ENCODE peak calls at places on chromosomes 3 and 15, in six cellular contexts. N is A549, P is uterus, S is IMR-90, W is HCT116, L is MM.1S. X is an unnamed sample. For H3K4me1, the result is how much of the 10 kb centered on the place peaks cover.

GRCh38 chr15:29278436-29279099 is 8.9 kb upstream of the NSMCE3 start:
- DNase-seq in W (peak), L (no peak), N (no peak), P (no peak), S (peak), X (no peak)

GRCh38 chr3:33141006-33141405 is 27.2 kb downstream of the CRTAP start:
- DNase-seq in S (no peak), N (no peak), P (no peak), L (no peak), W (no peak), X (no peak)

GRCh38 chr3:16060945-16061344 is 113.5 kb upstream of the GALNT15 start:
- DNase-seq in S (peak), N (peak), P (peak), W (no peak), L (no peak), X (no peak)

GRCh38 chr3:192570315-192570714 is 157.0 kb downstream of the FGF12 start:
- DNase-seq in S (no peak), W (no peak), P (no peak), L (no peak), N (no peak), X (no peak)

GRCh38 chr15:39667382-39668127 is 86.7 kb downstream of the THBS1 start:
- DNase-seq in N (no peak), P (no peak), L (no peak), S (no peak), W (no peak), X (no peak)

GRCh38 chr15:33968224-33968623 is at the start of gene CHRM5:
- DNase-seq in W (no peak), N (no peak), S (no peak), L (no peak), P (no peak), X (no peak)

GRCh38 chr3:100041328-100041749 is 73.0 kb downstream of the FILIP1L start:
- DNase-seq in W (peak), N (peak), L (no peak), S (peak), P (no peak), X (no peak)

GRCh38 chr3:110413807-110414748 is 657.5 kb upstream of the NECTIN3 start:
- DNase-seq in L (no peak), N (peak), W (no peak), S (peak), P (no peak), X (no peak)

GRCh38 chr3:66625464-66626216 is 124.8 kb upstream of the LRIG1 start:
- DNase-seq in L (no peak), W (no peak), S (peak), N (no peak), P (no peak), X (no peak)

GRCh38 chr15:78990278-78990677 is 45.4 kb upstream of the CTSH start:
- DNase-seq in W (no peak), N (no peak), L (no peak), S (no peak), P (no peak), X (no peak)

GRCh38 chr3:126956866-126957650 is 25.9 kb upstream of the PLXNA1 start:
- DNase-seq in L (no peak), N (no peak), S (no peak), W (no peak), P (no peak), X (peak)

GRCh38 chr3:97658670-97659285 is 105.8 kb upstream of the ARL6 start:
- DNase-seq in N (peak), W (peak), P (no peak), L (peak), S (peak), X (no peak)

GRCh38 chr3:164465172-164465571 is 613.1 kb downstream of the SI start:
- DNase-seq in L (no peak), P (no peak), W (no peak), S (peak), N (peak), X (no peak)

GRCh38 chr3:63977893-63978292 is 45.4 kb downstream of the PSMD6 start:
- DNase-seq in N (no peak), P (no peak), S (no peak), L (no peak), W (no peak), X (no peak)

GRCh38 chr3:155548194-155548593 is 196.7 kb downstream of the PLCH1 start:
- DNase-seq in L (no peak), S (no peak), W (no peak), N (peak), P (no peak), X (no peak)

GRCh38 chr3:169041677-169042171 is 621.8 kb downstream of the MECOM start:
- DNase-seq in N (peak), W (peak), L (no peak), P (no peak), S (peak), X (no peak)

GRCh38 chr3:67863869-67864268 is 209.5 kb upstream of the SUCLG2 start:
- DNase-seq in P (no peak), S (peak), W (peak), L (no peak), N (peak), X (no peak)

GRCh38 chr15:56953790-56954189 is 35.3 kb downstream of the TCF12 start:
- DNase-seq in N (no peak), L (no peak), P (no peak), S (no peak), W (no peak), X (no peak)

GRCh38 chr15:36831125-36831914 is 251.9 kb downstream of the CDIN1 start:
- DNase-seq in S (peak), N (no peak), L (no peak), W (no peak), P (no peak), X (no peak)

GRCh38 chr15:78051622-78052405 is 25.7 kb downstream of the TBC1D2B start:
- DNase-seq in N (no peak), L (no peak), P (peak), W (no peak), S (peak), X (no peak)

GRCh38 chr3:189123595-189124387 is 48.0 kb upstream of the TPRG1 start:
- DNase-seq in P (peak), S (no peak), N (no peak), L (no peak), W (no peak), X (no peak)

GRCh38 chr3:176967525-176967924 is 229.8 kb downstream of the TBL1XR1 start:
- DNase-seq in S (peak), P (no peak), W (no peak), L (no peak), N (peak), X (no peak)

GRCh38 chr3:55267206-55267930 is 219.7 kb downstream of the WNT5A start:
- DNase-seq in N (no peak), P (no peak), W (no peak), L (no peak), S (peak), X (no peak)

GRCh38 chr15:74337607-74338211 is 29.7 kb downstream of the CYP11A1 start:
- DNase-seq in N (no peak), S (no peak), W (no peak), L (no peak), P (no peak), X (peak)

GRCh38 chr15:99732711-99733267 is 448 bp downstream of the LYSMD4 start:
- DNase-seq in N (no peak), L (peak), P (peak), W (no peak), S (no peak), X (no peak)

GRCh38 chr15:29674661-29675533 is 147.4 kb downstream of the TJP1 start:
- DNase-seq in P (peak), S (peak), L (no peak), N (peak), W (no peak), X (peak)

GRCh38 chr3:71087109-71088018 is 496.2 kb downstream of the FOXP1 start:
- DNase-seq in W (no peak), P (no peak), N (peak), S (peak), L (peak), X (no peak)

GRCh38 chr3:123318374-123318773 is 116.6 kb downstream of the SEC22A start:
- DNase-seq in N (no peak), P (no peak), S (no peak), L (no peak), W (no peak), X (peak)
- H3K4me1 ChIP-seq in N (under half), P (under half), S (under half), L (under half), W (under half), X (under half)

DNA sequence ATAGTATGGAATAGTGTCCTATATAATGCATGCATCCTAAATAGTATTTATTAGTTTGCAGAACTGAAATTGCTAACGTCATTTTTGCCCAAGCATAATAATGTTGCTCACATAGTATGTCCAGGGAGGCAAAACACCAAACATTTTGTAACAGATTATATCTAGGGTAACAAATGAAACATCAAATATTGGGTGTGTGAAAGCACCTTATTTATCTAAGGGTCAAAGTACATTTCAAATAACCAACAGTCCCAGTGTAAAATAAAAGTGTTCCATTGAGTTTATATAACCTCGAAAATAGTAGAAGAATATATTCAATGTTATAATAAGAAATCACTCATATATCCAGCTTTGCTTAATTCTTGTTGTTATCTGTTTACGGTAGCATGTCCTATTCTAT is 363.1 kb downstream of the CADM2 start:
- DNase-seq in L (no peak), W (no peak), N (no peak), S (no peak), P (no peak), X (no peak)
- TF ChIP-seq CTCF in L (no peak), W (no peak), N (no peak), S (no peak), P (no peak), X (no peak)

DNA sequence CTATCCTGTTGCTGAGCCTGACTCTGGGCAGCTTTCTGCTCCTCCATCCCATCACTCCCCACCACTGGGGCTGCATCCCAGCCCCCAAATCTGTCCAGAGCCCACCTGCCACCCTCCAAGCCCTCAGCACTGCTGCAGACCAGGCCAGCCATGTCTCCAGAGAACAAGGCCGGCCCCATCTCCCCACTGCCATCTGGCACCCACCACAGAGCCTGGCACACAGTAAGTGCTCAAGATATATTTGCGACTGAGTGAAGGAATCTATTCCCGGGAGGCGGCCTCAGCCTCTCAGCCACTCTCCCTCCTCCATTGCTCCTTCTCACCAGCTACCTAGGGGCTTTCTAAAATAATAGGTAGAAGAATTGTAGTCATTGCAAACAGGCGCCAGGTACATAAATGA is 4.8 kb downstream of the PLXND1 start:
- DNase-seq in S (no peak), P (no peak), N (no peak), W (no peak), L (no peak), X (no peak)
- H3K4me3 ChIP-seq in S (no peak), P (no peak), N (no peak), W (no peak), L (no peak), X (peak)

GRCh38 chr3:181703701-181704420 is 7.9 kb upstream of the SOX2 start:
- DNase-seq in L (no peak), P (no peak), W (no peak), S (no peak), N (no peak), X (no peak)

GRCh38 chr3:181707980-181708379 is 3.7 kb upstream of the SOX2 start:
- DNase-seq in N (no peak), S (no peak), L (no peak), W (no peak), P (no peak), X (no peak)

GRCh38 chr3:181705081-181705480 is 6.6 kb upstream of the SOX2 start:
- DNase-seq in N (no peak), S (no peak), L (no peak), W (no peak), P (no peak), X (no peak)

GRCh38 chr3:181700168-181701087 is 11.3 kb upstream of the SOX2 start:
- DNase-seq in L (peak), P (peak), N (peak), W (peak), S (peak), X (no peak)

GRCh38 chr3:181704421-181705066 is 7.2 kb upstream of the SOX2 start:
- DNase-seq in N (no peak), P (no peak), S (no peak), W (no peak), L (no peak), X (no peak)
- H3K4me1 ChIP-seq in N (under half), P (under half), S (under half), W (under half), L (under half), X (under half)

DNA sequence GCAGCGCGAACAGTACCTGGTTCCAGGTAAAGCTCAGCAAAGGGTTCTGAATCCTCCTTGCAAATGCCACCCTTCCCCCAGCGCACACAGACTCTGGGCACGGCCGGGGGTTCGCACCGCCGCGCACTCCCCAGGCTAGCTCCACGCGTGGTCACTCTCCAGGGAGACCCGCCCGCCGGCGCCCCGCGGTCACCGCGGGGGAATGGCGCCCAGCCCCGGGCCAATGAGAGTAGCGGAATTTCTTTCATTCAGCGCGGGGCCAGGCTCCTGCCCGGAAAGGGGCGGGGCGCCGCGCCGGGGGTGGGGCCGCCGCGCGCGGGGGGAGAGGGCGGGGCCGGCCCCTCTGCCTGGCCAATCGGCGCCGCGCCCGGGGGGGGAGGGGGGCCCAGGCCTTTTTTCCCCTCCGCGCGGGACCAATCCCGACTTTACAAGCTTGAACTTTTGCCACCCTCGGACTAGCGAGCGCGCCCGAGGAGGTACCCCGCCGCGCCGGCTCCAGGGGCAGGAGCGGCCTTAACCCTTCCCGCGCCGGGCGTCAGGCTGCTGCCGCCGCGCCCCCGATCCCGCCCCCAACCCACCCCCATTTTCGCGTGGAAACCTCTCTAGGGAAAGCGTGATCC is 1.1 kb upstream of the SMAD6 start:
- DNase-seq in P (peak), L (peak), S (peak), W (peak), N (peak), X (peak)
- TF ChIP-seq CTCF in P (no peak), L (no peak), S (no peak), W (no peak), N (no peak), X (no peak)

GRCh38 chr15:81339321-81339720 is 15.4 kb upstream of the STARD5 start:
- DNase-seq in N (no peak), W (no peak), P (no peak), L (no peak), S (no peak), X (no peak)
- H3K4me3 ChIP-seq in N (no peak), W (no peak), P (no peak), L (no peak), S (no peak), X (no peak)

DNA sequence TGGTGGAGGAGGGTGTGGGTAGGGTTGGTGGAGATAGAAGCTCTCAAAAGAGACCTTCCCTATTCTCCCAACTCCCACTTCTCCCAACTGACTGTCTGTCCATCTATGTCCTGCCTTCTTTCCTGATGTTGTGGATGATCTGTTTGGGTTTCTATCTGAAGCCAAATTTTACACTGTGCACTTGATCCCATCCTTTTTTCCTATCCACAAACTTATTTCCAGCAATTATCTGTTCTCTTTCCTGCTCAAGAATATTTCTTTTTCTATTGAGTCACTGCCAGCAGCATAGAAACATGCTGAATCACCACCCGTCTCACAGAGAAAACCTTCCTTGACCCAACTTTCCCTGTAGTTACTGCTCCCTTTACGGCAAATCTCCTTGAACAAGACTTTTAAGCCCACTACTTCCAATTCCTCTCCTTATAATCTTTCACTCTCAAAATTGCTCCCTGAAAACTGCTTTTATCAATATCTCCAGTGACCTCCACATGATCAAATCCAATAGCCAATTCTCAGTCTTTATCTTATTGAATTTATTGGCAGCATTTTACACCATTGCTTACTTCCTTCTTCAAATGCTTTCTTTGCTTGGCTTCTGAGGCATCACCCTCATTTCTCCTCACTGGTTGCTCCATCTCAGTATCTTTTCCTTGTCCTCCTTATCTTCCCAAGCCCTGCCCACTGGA is 141.2 kb upstream of the SLC7A14 start:
- DNase-seq in N (peak), L (no peak), S (peak), P (no peak), W (no peak), X (no peak)
- H3K4me1 ChIP-seq in N (under half), L (under half), S (under half), P (under half), W (under half), X (under half)

GRCh38 chr3:49937081-49937480 is 2.9 kb upstream of the RBM6 start:
- DNase-seq in N (peak), W (no peak), L (no peak), S (no peak), P (no peak), X (no peak)

GRCh38 chr3:49940667-49941249 is 808 bp downstream of the RBM6 start:
- DNase-seq in L (no peak), P (no peak), N (no peak), S (no peak), W (no peak), X (no peak)

DNA sequence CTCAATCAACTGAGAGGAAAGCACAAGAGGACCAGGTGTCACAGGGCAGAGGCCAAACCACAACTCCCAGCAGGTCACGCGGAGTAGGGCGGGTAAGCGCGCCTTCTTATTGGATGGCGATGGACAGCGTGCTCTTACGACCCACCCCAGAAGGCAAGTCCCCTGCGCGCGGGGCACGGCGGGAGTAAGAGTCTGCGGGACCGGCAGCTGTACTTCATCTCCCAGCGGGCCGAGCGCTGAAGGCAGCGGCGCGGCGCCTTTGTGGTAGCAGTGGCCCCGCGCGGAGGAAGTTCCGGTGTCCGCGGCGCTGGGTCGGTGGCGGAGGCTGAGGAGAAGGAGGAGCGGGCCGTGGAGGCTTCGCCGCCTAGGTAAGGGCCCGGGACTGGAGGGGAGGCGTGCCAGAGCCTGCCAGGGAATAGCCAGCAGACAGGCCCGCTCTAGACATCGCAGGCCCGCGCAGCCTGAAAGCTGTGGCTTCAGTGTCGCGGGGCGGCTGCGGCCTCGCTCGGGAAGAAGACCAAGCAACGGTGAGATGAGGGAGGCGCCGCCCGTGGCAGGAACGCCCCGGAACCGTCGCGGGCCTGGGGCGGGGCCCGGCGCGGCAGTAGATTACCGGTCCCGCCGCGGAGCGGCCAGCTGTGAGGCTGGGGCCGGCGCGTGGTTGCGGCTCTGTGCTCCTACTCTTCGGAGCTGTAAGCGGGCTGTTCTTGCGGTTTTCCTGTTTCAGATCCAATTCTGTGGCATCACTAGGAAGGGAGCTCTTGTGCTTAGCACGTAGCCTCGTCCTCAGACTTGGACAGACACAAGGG is at the start of gene RBM6:
- DNase-seq in S (peak), P (peak), N (peak), L (peak), W (peak), X (peak)
- TF ChIP-seq CTCF in S (no peak), P (no peak), N (no peak), L (no peak), W (no peak), X (no peak)

GRCh38 chr3:185659942-185660921 is 74.1 kb downstream of the SENP2 start:
- DNase-seq in L (peak), N (peak), P (peak), W (peak), S (peak), X (peak)

GRCh38 chr3:185657691-185658503 is 71.8 kb downstream of the SENP2 start:
- DNase-seq in S (no peak), W (no peak), L (no peak), N (no peak), P (no peak), X (no peak)

GRCh38 chr3:185657211-185657610 is 71.1 kb downstream of the SENP2 start:
- DNase-seq in L (no peak), N (no peak), S (no peak), W (no peak), P (no peak), X (no peak)

GRCh38 chr3:185658943-185659342 is 72.8 kb downstream of the SENP2 start:
- DNase-seq in P (no peak), W (no peak), L (no peak), N (no peak), S (no peak), X (no peak)

GRCh38 chr3:185658504-185658912 is 72.4 kb downstream of the SENP2 start:
- DNase-seq in W (no peak), L (no peak), S (peak), P (peak), N (peak), X (peak)
- H3K4me3 ChIP-seq in W (no peak), L (no peak), S (no peak), P (no peak), N (no peak), X (no peak)